ENCODE peak calls at places on chromosomes 11 and 22, in seven cellular contexts. One of them, this sample, is unnamed.

GRCh38 chr11:71372693-71373657 is 75.2 kb downstream of the DHCR7 start:
- DNase-seq in A549: peak
- DNase-seq in HepG2: peak
- DNase-seq in HCT116: peak
- DNase-seq in SK-N-SH: no peak
- DNase-seq in endothelial cell of umbilical vein: no peak
- DNase-seq in GM12878: peak
- DNase-seq in this sample: peak

GRCh38 chr11:126100681-126101080 is 38.0 kb upstream of the CDON start:
- DNase-seq in HepG2: no peak
- DNase-seq in A549: no peak
- DNase-seq in endothelial cell of umbilical vein: no peak
- DNase-seq in HCT116: no peak
- DNase-seq in GM12878: no peak
- DNase-seq in SK-N-SH: no peak
- DNase-seq in this sample: no peak

GRCh38 chr11:2818021-2818420 is 67.6 kb downstream of the CDKN1C start:
- DNase-seq in endothelial cell of umbilical vein: no peak
- DNase-seq in GM12878: no peak
- DNase-seq in SK-N-SH: no peak
- DNase-seq in HepG2: no peak
- DNase-seq in A549: no peak
- DNase-seq in HCT116: no peak
- DNase-seq in this sample: no peak

GRCh38 chr22:19847345-19847632 is 7.4 kb downstream of the GNB1L start:
- DNase-seq in HCT116: no peak
- DNase-seq in endothelial cell of umbilical vein: no peak
- DNase-seq in A549: no peak
- DNase-seq in GM12878: no peak
- DNase-seq in HepG2: no peak
- DNase-seq in SK-N-SH: no peak
- DNase-seq in this sample: no peak

GRCh38 chr11:45665206-45665932 is at the start of gene CHST1:
- DNase-seq in endothelial cell of umbilical vein: peak
- DNase-seq in SK-N-SH: peak
- DNase-seq in HepG2: no peak
- DNase-seq in HCT116: no peak
- DNase-seq in A549: no peak
- DNase-seq in GM12878: no peak
- DNase-seq in this sample: peak

GRCh38 chr11:32068134-32068533 is 22.7 kb upstream of the RCN1 start:
- DNase-seq in HepG2: no peak
- DNase-seq in GM12878: no peak
- DNase-seq in HCT116: no peak
- DNase-seq in SK-N-SH: no peak
- DNase-seq in endothelial cell of umbilical vein: no peak
- DNase-seq in A549: no peak
- DNase-seq in this sample: no peak

GRCh38 chr11:23674866-23675265 is 814.6 kb upstream of the CCDC179 start:
- DNase-seq in GM12878: no peak
- DNase-seq in HCT116: no peak
- DNase-seq in A549: no peak
- DNase-seq in SK-N-SH: no peak
- DNase-seq in endothelial cell of umbilical vein: no peak
- DNase-seq in HepG2: no peak
- DNase-seq in this sample: no peak

GRCh38 chr11:9775393-9775780 is 111.5 kb downstream of the SWAP70 start:
- DNase-seq in HepG2: no peak
- DNase-seq in GM12878: no peak
- DNase-seq in A549: no peak
- DNase-seq in HCT116: no peak
- DNase-seq in endothelial cell of umbilical vein: no peak
- DNase-seq in SK-N-SH: no peak
- DNase-seq in this sample: no peak

GRCh38 chr11:12245091-12245490 is 132.3 kb upstream of the PARVA start:
- DNase-seq in HepG2: no peak
- DNase-seq in endothelial cell of umbilical vein: no peak
- DNase-seq in GM12878: no peak
- DNase-seq in A549: no peak
- DNase-seq in HCT116: no peak
- DNase-seq in SK-N-SH: no peak
- DNase-seq in this sample: no peak

GRCh38 chr22:18994780-18995711 is 59.0 kb upstream of the PRODH start:
- DNase-seq in HepG2: peak
- DNase-seq in HCT116: no peak
- DNase-seq in SK-N-SH: no peak
- DNase-seq in A549: no peak
- DNase-seq in GM12878: no peak
- DNase-seq in endothelial cell of umbilical vein: no peak
- DNase-seq in this sample: peak

GRCh38 chr22:23534201-23534850 is 45.8 kb downstream of the IGLL1 start:
- DNase-seq in HepG2: no peak
- DNase-seq in A549: no peak
- DNase-seq in SK-N-SH: peak
- DNase-seq in HCT116: no peak
- DNase-seq in GM12878: no peak
- DNase-seq in endothelial cell of umbilical vein: no peak
- DNase-seq in this sample: no peak

GRCh38 chr11:111633756-111634362 is 31.6 kb downstream of the SIK2 start:
- DNase-seq in HCT116: no peak
- DNase-seq in endothelial cell of umbilical vein: peak
- DNase-seq in A549: no peak
- DNase-seq in GM12878: peak
- DNase-seq in HepG2: peak
- DNase-seq in SK-N-SH: peak
- DNase-seq in this sample: peak

GRCh38 chr22:28967163-28967562 is 83.8 kb downstream of the ZNRF3 start:
- DNase-seq in endothelial cell of umbilical vein: no peak
- DNase-seq in SK-N-SH: no peak
- DNase-seq in HCT116: no peak
- DNase-seq in GM12878: no peak
- DNase-seq in A549: no peak
- DNase-seq in HepG2: no peak
- DNase-seq in this sample: no peak

GRCh38 chr11:94732617-94733292 is 35.4 kb upstream of the AMOTL1 start:
- DNase-seq in GM12878: no peak
- DNase-seq in SK-N-SH: no peak
- DNase-seq in endothelial cell of umbilical vein: peak
- DNase-seq in A549: no peak
- DNase-seq in HepG2: no peak
- DNase-seq in HCT116: no peak
- DNase-seq in this sample: no peak

GRCh38 chr11:36899796-36900195 is 301.8 kb upstream of the RAG2 start:
- DNase-seq in SK-N-SH: no peak
- DNase-seq in A549: no peak
- DNase-seq in GM12878: no peak
- DNase-seq in HCT116: no peak
- DNase-seq in endothelial cell of umbilical vein: no peak
- DNase-seq in HepG2: no peak
- DNase-seq in this sample: no peak

GRCh38 chr11:97893612-97894011 is 1127.1 kb upstream of the CNTN5 start:
- DNase-seq in A549: no peak
- DNase-seq in SK-N-SH: peak
- DNase-seq in HCT116: no peak
- DNase-seq in endothelial cell of umbilical vein: no peak
- DNase-seq in GM12878: no peak
- DNase-seq in HepG2: no peak
- DNase-seq in this sample: no peak

GRCh38 chr11:33258631-33259184 is 1.5 kb downstream of the HIPK3 start:
- DNase-seq in A549: no peak
- DNase-seq in GM12878: no peak
- DNase-seq in SK-N-SH: no peak
- DNase-seq in HepG2: peak
- DNase-seq in HCT116: no peak
- DNase-seq in endothelial cell of umbilical vein: peak
- DNase-seq in this sample: no peak

GRCh38 chr11:97364047-97364446 is 974.2 kb downstream of the JRKL start:
- DNase-seq in HepG2: no peak
- DNase-seq in A549: no peak
- DNase-seq in endothelial cell of umbilical vein: peak
- DNase-seq in SK-N-SH: no peak
- DNase-seq in GM12878: no peak
- DNase-seq in HCT116: no peak
- DNase-seq in this sample: no peak

GRCh38 chr11:112159098-112159761 is 4.7 kb downstream of the IL18 start:
- DNase-seq in A549: no peak
- DNase-seq in GM12878: no peak
- DNase-seq in SK-N-SH: no peak
- DNase-seq in endothelial cell of umbilical vein: no peak
- DNase-seq in HCT116: no peak
- DNase-seq in HepG2: no peak
- DNase-seq in this sample: peak

GRCh38 chr11:35487532-35488078 is 37.8 kb downstream of the PAMR1 start:
- DNase-seq in SK-N-SH: peak
- DNase-seq in A549: no peak
- DNase-seq in GM12878: no peak
- DNase-seq in HepG2: peak
- DNase-seq in HCT116: peak
- DNase-seq in endothelial cell of umbilical vein: peak
- DNase-seq in this sample: peak

GRCh38 chr22:24424001-24424900 is 3.1 kb upstream of the ADORA2A start:
- DNase-seq in HCT116: no peak
- DNase-seq in endothelial cell of umbilical vein: no peak
- DNase-seq in GM12878: no peak
- DNase-seq in HepG2: no peak
- DNase-seq in SK-N-SH: no peak
- DNase-seq in A549: no peak
- DNase-seq in this sample: peak

GRCh38 chr22:37204045-37204655 is 8.1 kb downstream of the SSTR3 start:
- DNase-seq in endothelial cell of umbilical vein: no peak
- DNase-seq in SK-N-SH: no peak
- DNase-seq in GM12878: no peak
- DNase-seq in HCT116: no peak
- DNase-seq in A549: no peak
- DNase-seq in HepG2: no peak
- DNase-seq in this sample: no peak

GRCh38 chr22:39136317-39136716 is 16.2 kb downstream of the CBX7 start:
- DNase-seq in HepG2: no peak
- DNase-seq in HCT116: no peak
- DNase-seq in endothelial cell of umbilical vein: no peak
- DNase-seq in SK-N-SH: no peak
- DNase-seq in A549: no peak
- DNase-seq in GM12878: no peak
- DNase-seq in this sample: no peak

GRCh38 chr22:30245985-30246901 is at the start of gene LIF:
- DNase-seq in HepG2: no peak
- DNase-seq in endothelial cell of umbilical vein: peak
- DNase-seq in SK-N-SH: peak
- DNase-seq in A549: no peak
- DNase-seq in HCT116: no peak
- DNase-seq in GM12878: no peak
- DNase-seq in this sample: no peak

GRCh38 chr11:120793806-120794479 is 230.0 kb upstream of the TBCEL start:
- DNase-seq in GM12878: no peak
- DNase-seq in HCT116: no peak
- DNase-seq in HepG2: no peak
- DNase-seq in SK-N-SH: no peak
- DNase-seq in endothelial cell of umbilical vein: no peak
- DNase-seq in A549: no peak
- DNase-seq in this sample: no peak

GRCh38 chr22:44486538-44486937 is 11.5 kb downstream of the RTL6 start:
- DNase-seq in HCT116: no peak
- DNase-seq in endothelial cell of umbilical vein: no peak
- DNase-seq in HepG2: no peak
- DNase-seq in GM12878: no peak
- DNase-seq in A549: peak
- DNase-seq in SK-N-SH: no peak
- DNase-seq in this sample: no peak

GRCh38 chr22:23182289-23183106 is 2.2 kb downstream of the BCR start:
- DNase-seq in A549: no peak
- DNase-seq in HCT116: no peak
- DNase-seq in GM12878: peak
- DNase-seq in endothelial cell of umbilical vein: peak
- DNase-seq in HepG2: no peak
- DNase-seq in SK-N-SH: no peak
- DNase-seq in this sample: peak

DNA sequence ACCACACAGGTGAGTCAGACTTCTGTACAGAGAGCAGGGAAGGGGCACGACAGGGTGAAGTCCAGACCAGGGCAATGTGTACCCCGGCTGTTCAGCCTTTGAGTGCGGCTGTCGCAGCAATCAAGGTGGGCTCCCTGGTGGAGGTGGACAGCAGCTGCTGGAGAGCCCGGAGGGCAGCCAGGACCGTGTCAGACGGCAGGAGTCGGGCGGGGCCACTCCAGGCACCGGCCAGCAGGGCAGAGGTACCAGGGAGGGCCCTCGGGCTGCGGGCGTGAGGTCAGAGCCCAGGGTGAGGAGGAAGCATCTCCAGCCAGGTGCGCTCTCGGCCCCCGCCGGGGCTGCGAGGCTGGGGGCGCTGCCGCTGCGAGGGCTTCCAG is 802 bp upstream of the PIM3 start:
- DNase-seq in A549: no peak
- DNase-seq in SK-N-SH: peak
- DNase-seq in HepG2: peak
- DNase-seq in HCT116: no peak
- DNase-seq in GM12878: no peak
- DNase-seq in endothelial cell of umbilical vein: no peak
- DNase-seq in this sample: no peak
- TF ChIP-seq CTCF in A549: no peak
- TF ChIP-seq CTCF in SK-N-SH: no peak
- TF ChIP-seq CTCF in HepG2: no peak
- TF ChIP-seq CTCF in HCT116: no peak
- TF ChIP-seq CTCF in GM12878: no peak
- TF ChIP-seq CTCF in endothelial cell of umbilical vein: no peak
- TF ChIP-seq CTCF in this sample: no peak

GRCh38 chr11:75114465-75114864 is 17.8 kb upstream of the OR2AT4 start:
- DNase-seq in HepG2: no peak
- DNase-seq in HCT116: no peak
- DNase-seq in GM12878: no peak
- DNase-seq in endothelial cell of umbilical vein: no peak
- DNase-seq in SK-N-SH: no peak
- DNase-seq in A549: no peak
- DNase-seq in this sample: no peak
- H3K4me3 ChIP-seq in HepG2: no peak
- H3K4me3 ChIP-seq in HCT116: no peak
- H3K4me3 ChIP-seq in GM12878: no peak
- H3K4me3 ChIP-seq in endothelial cell of umbilical vein: no peak
- H3K4me3 ChIP-seq in SK-N-SH: no peak
- H3K4me3 ChIP-seq in A549: no peak
- H3K4me3 ChIP-seq in this sample: no peak

GRCh38 chr11:96145163-96145585 is 197.8 kb downstream of the MAML2 start:
- DNase-seq in endothelial cell of umbilical vein: no peak
- DNase-seq in HepG2: peak
- DNase-seq in GM12878: no peak
- DNase-seq in SK-N-SH: no peak
- DNase-seq in HCT116: no peak
- DNase-seq in A549: no peak
- DNase-seq in this sample: no peak
- TF ChIP-seq MAX in endothelial cell of umbilical vein: no peak
- TF ChIP-seq MAX in HepG2: peak
- TF ChIP-seq MAX in GM12878: no peak
- TF ChIP-seq MAX in SK-N-SH: peak
- TF ChIP-seq MAX in HCT116: no peak
- TF ChIP-seq MAX in A549: no peak
- TF ChIP-seq MAX in this sample: no peak

DNA sequence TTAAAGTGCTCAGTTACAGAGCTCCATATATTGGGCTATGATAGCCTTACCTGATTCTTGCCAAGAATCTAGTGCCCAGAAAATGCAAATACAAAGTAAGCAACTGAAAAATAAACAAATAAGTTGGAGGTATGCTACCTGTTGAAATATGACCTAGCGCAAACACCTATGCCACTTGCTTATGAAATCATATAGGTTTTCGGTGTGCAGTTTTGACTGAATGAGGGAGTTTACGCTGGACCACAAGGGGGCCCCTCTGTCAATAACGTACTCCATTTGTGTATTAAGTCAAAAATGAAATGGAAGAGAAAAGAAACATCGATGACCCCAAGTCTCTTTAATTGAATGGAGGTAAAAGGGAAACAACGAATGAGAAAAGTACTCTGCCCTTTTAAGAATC is 84.9 kb upstream of the TRIM77 start:
- DNase-seq in GM12878: no peak
- DNase-seq in SK-N-SH: no peak
- DNase-seq in endothelial cell of umbilical vein: no peak
- DNase-seq in A549: no peak
- DNase-seq in HepG2: no peak
- DNase-seq in HCT116: no peak
- DNase-seq in this sample: peak
- TF ChIP-seq CTCF in GM12878: no peak
- TF ChIP-seq CTCF in SK-N-SH: peak
- TF ChIP-seq CTCF in endothelial cell of umbilical vein: no peak
- TF ChIP-seq CTCF in A549: no peak
- TF ChIP-seq CTCF in HepG2: peak
- TF ChIP-seq CTCF in HCT116: no peak
- TF ChIP-seq CTCF in this sample: peak